ENCODE peak calls at places on chromosomes 7 and 10, in seven cellular contexts. Z is SK-N-SH, G is GM12891, C is K562, F is HepG2, L is H1, S is GM12878. E is an unnamed sample.

GRCh38 chr7:112022128-112022527 is 184.1 kb downstream of the DOCK4 start:
- DNase-seq in Z (no peak), G (no peak), C (no peak), F (peak; percentile 24), L (no peak), S (no peak), E (no peak)

GRCh38 chr7:92588561-92588960 is 1.6 kb downstream of the FAM133B start:
- DNase-seq in Z (no peak), G (no peak), C (peak; percentile 43), F (no peak), L (no peak), S (no peak), E (no peak)

GRCh38 chr7:844514-844913 is 12.2 kb downstream of the SUN1 start:
- DNase-seq in Z (no peak), G (no peak), C (no peak), F (no peak), L (no peak), S (no peak), E (no peak)

GRCh38 chr10:106450966-106451365 is 713.5 kb downstream of the SORCS1 start:
- DNase-seq in Z (no peak), G (no peak), C (no peak), F (no peak), L (no peak), S (no peak), E (no peak)

GRCh38 chr10:42975558-42976352 is 101.1 kb upstream of the RET start:
- DNase-seq in Z (peak; percentile 44), G (no peak), C (peak; percentile 50), F (peak; percentile 20), L (no peak), S (no peak), E (no peak)

GRCh38 chr7:29309041-29309860 is 114.7 kb downstream of the CHN2 start:
- DNase-seq in Z (no peak), G (no peak), C (no peak), F (peak; percentile 28), L (no peak), S (no peak), E (no peak)

GRCh38 chr10:91354166-91354565 is 56.0 kb upstream of the HECTD2 start:
- DNase-seq in Z (no peak), G (no peak), C (no peak), F (no peak), L (no peak), S (no peak), E (no peak)

GRCh38 chr7:112079671-112080070 is 126.5 kb downstream of the DOCK4 start:
- DNase-seq in Z (no peak), G (no peak), C (no peak), F (no peak), L (no peak), S (no peak), E (no peak)

GRCh38 chr7:78073470-78074382 is 275.2 kb downstream of the PHTF2 start:
- DNase-seq in Z (no peak), G (no peak), C (no peak), F (no peak), L (no peak), S (no peak), E (no peak)

GRCh38 chr10:78742730-78743615 is 325.8 kb upstream of the ZMIZ1 start:
- DNase-seq in Z (peak; percentile 84), G (no peak), C (no peak), F (peak; percentile 72), L (no peak), S (no peak), E (no peak)

GRCh38 chr10:103479135-103479534 is at the start of gene CALHM3:
- DNase-seq in Z (no peak), G (no peak), C (peak; percentile 16), F (no peak), L (no peak), S (no peak), E (no peak)

GRCh38 chr7:1815051-1815481 is 145.0 kb downstream of the ELFN1 start:
- DNase-seq in Z (no peak), G (no peak), C (peak; percentile 51), F (no peak), L (no peak), S (no peak), E (no peak)

GRCh38 chr7:76262683-76263402 is 39.6 kb upstream of the HSPB1 start:
- DNase-seq in Z (peak; percentile 88), G (no peak), C (peak; percentile 86), F (peak; percentile 68), L (peak; percentile 83), S (no peak), E (no peak)

GRCh38 chr7:75716992-75717626 is 21.6 kb downstream of the HIP1 start:
- DNase-seq in Z (no peak), G (no peak), C (no peak), F (peak; percentile 59), L (no peak), S (no peak), E (no peak)

GRCh38 chr7:69728299-69728698 is 130.0 kb downstream of the AUTS2 start:
- DNase-seq in Z (no peak), G (no peak), C (no peak), F (no peak), L (no peak), S (no peak), E (no peak)

GRCh38 chr10:99536400-99537254 is 3.9 kb downstream of the NKX2-3 start:
- DNase-seq in Z (peak; percentile 71), G (no peak), C (no peak), F (peak; percentile 18), L (peak; percentile 82), S (no peak), E (no peak)

GRCh38 chr7:129334473-129334872 is 99.8 kb upstream of the STRIP2 start:
- DNase-seq in Z (no peak), G (no peak), C (no peak), F (no peak), L (no peak), S (no peak), E (no peak)

GRCh38 chr10:73601486-73601921 is 10.4 kb upstream of the USP54 start:
- DNase-seq in Z (no peak), G (no peak), C (no peak), F (no peak), L (no peak), S (no peak), E (no peak)

GRCh38 chr10:73769396-73769795 is 12.5 kb upstream of the CHCHD1 start:
- DNase-seq in Z (no peak), G (no peak), C (no peak), F (no peak), L (no peak), S (no peak), E (no peak)

GRCh38 chr7:138746073-138746472 is 44.9 kb upstream of the SVOPL start:
- DNase-seq in Z (no peak), G (no peak), C (no peak), F (no peak), L (no peak), S (no peak), E (no peak)
- TF ChIP-seq POLR2AphosphoS5 in Z (no peak), G (no peak), C (no peak), F (no peak), L (no peak), S (no peak), E (no peak)

GRCh38 chr7:54837167-54837566 is 78.2 kb upstream of the SEC61G start:
- DNase-seq in Z (no peak), G (no peak), C (no peak), F (no peak), L (no peak), S (no peak), E (no peak)
- TF ChIP-seq TAF1 in Z (no peak), G (no peak), C (no peak), F (no peak), L (no peak), S (no peak), E (no peak)

GRCh38 chr10:133150656-133151055 is 9.4 kb upstream of the KNDC1 start:
- DNase-seq in Z (no peak), G (no peak), C (no peak), F (no peak), L (peak; percentile 43), S (no peak), E (no peak)

GRCh38 chr10:133154411-133154810 is 5.6 kb upstream of the KNDC1 start:
- DNase-seq in Z (no peak), G (no peak), C (no peak), F (no peak), L (no peak), S (no peak), E (no peak)

GRCh38 chr10:133154996-133155778 is 4.8 kb upstream of the KNDC1 start:
- DNase-seq in Z (no peak), G (no peak), C (no peak), F (no peak), L (no peak), S (no peak), E (no peak)

GRCh38 chr10:133151528-133151927 is 8.5 kb upstream of the KNDC1 start:
- DNase-seq in Z (no peak), G (no peak), C (no peak), F (no peak), L (peak; percentile 48), S (no peak), E (no peak)

GRCh38 chr10:133150226-133150625 is 9.8 kb upstream of the KNDC1 start:
- DNase-seq in Z (no peak), G (no peak), C (no peak), F (no peak), L (no peak), S (no peak), E (no peak)
- TF ChIP-seq POLR2AphosphoS5 in Z (no peak), G (no peak), C (no peak), F (no peak), L (no peak), S (no peak), E (no peak)

GRCh38 chr10:86176850-86177249 is 189.7 kb downstream of the GRID1 start:
- DNase-seq in Z (no peak), G (no peak), C (no peak), F (no peak), L (no peak), S (no peak), E (no peak)

GRCh38 chr10:86177483-86178155 is 189.0 kb downstream of the GRID1 start:
- DNase-seq in Z (no peak), G (no peak), C (no peak), F (no peak), L (no peak), S (no peak), E (no peak)

GRCh38 chr10:86179961-86180360 is 186.6 kb downstream of the GRID1 start:
- DNase-seq in Z (no peak), G (no peak), C (no peak), F (no peak), L (no peak), S (no peak), E (no peak)

GRCh38 chr10:86179143-86179505 is 187.5 kb downstream of the GRID1 start:
- DNase-seq in Z (no peak), G (no peak), C (no peak), F (no peak), L (no peak), S (no peak), E (no peak)

GRCh38 chr10:86178401-86179142 is 188.0 kb downstream of the GRID1 start:
- DNase-seq in Z (peak; percentile 68), G (peak; percentile 35), C (peak; percentile 30), F (peak; percentile 24), L (peak; percentile 83), S (no peak), E (peak; percentile 30)
- TF ChIP-seq TAF1 in Z (no peak), G (no peak), C (no peak), F (no peak), L (no peak), S (no peak), E (no peak)

DNA sequence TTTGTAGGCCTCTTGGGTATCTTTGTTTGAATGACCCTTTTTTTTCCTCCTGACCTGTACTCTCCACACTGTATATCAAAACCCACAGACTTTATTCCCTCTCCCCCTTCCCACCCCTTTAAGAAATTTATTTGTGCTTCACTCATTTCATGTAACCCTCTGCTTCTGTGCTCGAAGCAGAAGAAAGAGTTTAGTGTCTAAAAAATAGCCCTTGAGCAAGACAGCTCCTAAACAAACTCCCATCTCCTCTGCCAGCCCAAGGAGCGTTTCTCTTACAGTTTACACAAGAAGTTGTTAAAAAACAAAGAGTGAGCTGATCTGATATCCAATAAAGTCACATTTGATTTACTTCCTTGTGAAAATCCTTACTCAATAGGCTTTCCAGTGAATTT is 141.3 kb downstream of the BAMBI start:
- DNase-seq in Z (no peak), G (no peak), C (no peak), F (no peak), L (no peak), S (no peak), E (no peak)
- TF ChIP-seq POLR2AphosphoS5 in Z (no peak), G (no peak), C (no peak), F (no peak), L (no peak), S (no peak), E (no peak)

E was measured in GM12892.